ENCODE peak calls at places on chromosomes 11 and 22, in seven cellular contexts. Q is epithelial cell of esophagus; V is CD4-positive, CD25-positive, alpha-beta regulatory T cell; L is keratinocyte; C is OCI-LY7; P is aorta; X is tibial artery. E is an unnamed sample.

GRCh38 chr11:94742645-94743044 is 25.5 kb upstream of the AMOTL1 start:
- DNase-seq in Q (no peak), C (no peak), P (no peak), V (no peak), L (no peak), X (no peak), E (no peak)

GRCh38 chr11:8886332-8886731 is 24.7 kb upstream of the AKIP1 start:
- DNase-seq in X (no peak), C (no peak), Q (no peak), P (no peak), V (no peak), L (no peak), E (no peak)

GRCh38 chr11:30017467-30017895 is 651 bp upstream of the KCNA4 start:
- DNase-seq in L (no peak), Q (no peak), P (no peak), C (no peak), X (no peak), V (no peak), E (no peak)

GRCh38 chr11:327581-327923 is 6.9 kb upstream of the IFITM3 start:
- DNase-seq in L (no peak), P (no peak), C (no peak), V (no peak), Q (no peak), X (no peak), E (no peak)

GRCh38 chr11:10453261-10453660 is 1.8 kb upstream of the AMPD3 start:
- DNase-seq in V (no peak), P (no peak), C (no peak), X (no peak), Q (peak; percentile 83), L (peak; percentile 62), E (no peak)

GRCh38 chr11:62842171-62842717 is 2.9 kb upstream of the WDR74 start:
- DNase-seq in L (no peak), X (no peak), P (peak; percentile 64), V (no peak), Q (no peak), C (peak; percentile 63), E (peak; percentile 48)

GRCh38 chr11:119878990-119879389 is 150.0 kb upstream of the NECTIN1 start:
- DNase-seq in P (no peak), C (no peak), V (no peak), X (no peak), Q (peak; percentile 12), L (no peak), E (no peak)

GRCh38 chr11:110317516-110317932 is 21.1 kb upstream of the RDX start:
- DNase-seq in V (no peak), L (no peak), Q (peak; percentile 54), C (no peak), P (no peak), X (no peak), E (no peak)

GRCh38 chr11:123549901-123550619 is 104.4 kb downstream of the SCN3B start:
- DNase-seq in L (no peak), C (no peak), V (no peak), X (no peak), P (no peak), Q (peak; percentile 13), E (no peak)

GRCh38 chr11:127000291-127000968 is at the start of gene KIRREL3:
- DNase-seq in L (no peak), P (no peak), C (no peak), Q (no peak), X (no peak), V (no peak), E (peak; percentile 20)

GRCh38 chr11:12813371-12814225 is 139.4 kb downstream of the TEAD1 start:
- DNase-seq in Q (peak; percentile 53), C (no peak), L (no peak), X (no peak), P (no peak), V (no peak), E (peak; percentile 63)

GRCh38 chr11:62880231-62880802 is 379 bp upstream of the SLC3A2 start:
- DNase-seq in Q (peak; percentile 57), V (no peak), P (peak; percentile 88), C (peak; percentile 28), X (peak; percentile 90), L (no peak), E (peak; percentile 72)

GRCh38 chr11:128653828-128654231 is 40.0 kb upstream of the FLI1 start:
- DNase-seq in Q (peak; percentile 81), X (peak; percentile 60), P (peak; percentile 75), V (no peak), L (no peak), C (no peak), E (peak; percentile 30)

GRCh38 chr11:729492-730074 is 17.7 kb upstream of the TALDO1 start:
- DNase-seq in P (no peak), X (no peak), Q (peak; percentile 43), L (no peak), C (no peak), V (no peak), E (peak; percentile 54)

GRCh38 chr11:128819198-128819597 is 47.9 kb downstream of the KCNJ1 start:
- DNase-seq in V (no peak), Q (no peak), L (no peak), X (no peak), C (no peak), P (no peak), E (no peak)

GRCh38 chr11:1482581-1483444 is 3.8 kb downstream of the MOB2 start:
- DNase-seq in X (peak; percentile 28), V (no peak), P (peak; percentile 82), Q (no peak), C (no peak), L (no peak), E (no peak)

GRCh38 chr11:70019576-70020011 is 58.5 kb upstream of the ANO1 start:
- DNase-seq in V (no peak), Q (no peak), L (no peak), C (no peak), P (no peak), X (no peak), E (no peak)

GRCh38 chr11:20035701-20036601 is 124.3 kb downstream of the DBX1 start:
- DNase-seq in X (peak; percentile 43), P (no peak), V (no peak), L (peak; percentile 68), C (no peak), Q (peak; percentile 92), E (no peak)

GRCh38 chr11:60874421-60875365 is 7.4 kb downstream of the ZP1 start:
- DNase-seq in V (no peak), Q (no peak), L (no peak), X (no peak), C (no peak), P (no peak), E (no peak)

GRCh38 chr22:19357270-19358105 is 66.0 kb upstream of the CLTCL1 start:
- DNase-seq in C (no peak), P (no peak), L (no peak), Q (no peak), X (no peak), V (no peak), E (no peak)

GRCh38 chr11:117457031-117457785 is 129.6 kb downstream of the CEP164 start:
- DNase-seq in V (no peak), X (no peak), C (no peak), P (no peak), L (no peak), Q (no peak), E (no peak)

GRCh38 chr22:43152355-43153071 is 1.2 kb downstream of the TSPO start:
- DNase-seq in X (peak; percentile 82), L (no peak), C (peak; percentile 33), P (peak; percentile 90), V (peak; percentile 67), Q (peak; percentile 80), E (peak; percentile 66)

GRCh38 chr11:76702378-76703128 is 32.0 kb upstream of the LRRC32 start:
- DNase-seq in Q (no peak), X (no peak), P (no peak), V (no peak), L (no peak), C (no peak), E (no peak)

GRCh38 chr11:114110948-114111347 is 51.4 kb downstream of the ZBTB16 start:
- DNase-seq in V (no peak), P (peak; percentile 59), X (peak; percentile 78), L (no peak), Q (no peak), C (no peak), E (peak; percentile 63)

GRCh38 chr11:121310908-121311307 is 18.3 kb downstream of the SC5D start:
- DNase-seq in C (no peak), V (no peak), Q (no peak), L (no peak), X (no peak), P (no peak), E (no peak)

GRCh38 chr11:587978-588380 is 11.7 kb downstream of the PHRF1 start:
- DNase-seq in C (no peak), V (peak; percentile 70), X (no peak), P (no peak), Q (no peak), L (no peak), E (no peak)

GRCh38 chr11:71250512-71251158 is 1.7 kb downstream of the SHANK2 start:
- DNase-seq in P (no peak), L (no peak), X (no peak), C (no peak), V (no peak), Q (no peak), E (no peak)
- H3K4me3 ChIP-seq in P (no peak overlapping the region), L (peak overlapping the region; percentile 58), X (no peak overlapping the region), C (no peak overlapping the region), V (no peak overlapping the region), Q (peak overlapping the region; percentile 70), E (no peak overlapping the region)

GRCh38 chr11:73137942-73138274 is 4.2 kb downstream of the FCHSD2 start:
- DNase-seq in L (no peak), X (no peak), Q (no peak), C (no peak), V (no peak), P (no peak), E (no peak)
- H3K4me3 ChIP-seq in L (no peak overlapping the region), X (no peak overlapping the region), Q (no peak overlapping the region), C (peak overlapping the region; percentile 80), V (peak overlapping the region; percentile 30), P (no peak overlapping the region), E (no peak overlapping the region)

GRCh38 chr22:46240073-46240472 is 10.0 kb downstream of the CDPF1 start:
- DNase-seq in P (no peak), X (no peak), V (no peak), C (peak; percentile 24), Q (no peak), L (no peak), E (no peak)
- H3K4me3 ChIP-seq in P (no peak overlapping the region), X (no peak overlapping the region), V (no peak overlapping the region), C (peak overlapping the region; percentile 17), Q (no peak overlapping the region), L (no peak overlapping the region), E (no peak overlapping the region)

GRCh38 chr22:32270641-32271369 is 15.7 kb upstream of the SLC5A4 start:
- DNase-seq in X (no peak), P (no peak), C (no peak), Q (no peak), V (no peak), L (no peak), E (no peak)

GRCh38 chr22:32267011-32267410 is 11.9 kb upstream of the SLC5A4 start:
- DNase-seq in Q (no peak), C (no peak), X (no peak), P (no peak), L (no peak), V (no peak), E (no peak)

GRCh38 chr22:32271389-32271788 is 16.2 kb upstream of the SLC5A4 start:
- DNase-seq in V (no peak), X (no peak), P (no peak), Q (no peak), C (no peak), L (no peak), E (no peak)

GRCh38 chr22:32265882-32266767 is 11.0 kb upstream of the SLC5A4 start:
- DNase-seq in X (peak; percentile 66), Q (peak; percentile 64), C (peak; percentile 60), L (no peak), V (peak; percentile 55), P (peak; percentile 77), E (peak; percentile 80)

GRCh38 chr22:32269316-32269715 is 14.2 kb upstream of the SLC5A4 start:
- DNase-seq in X (no peak), V (no peak), C (no peak), Q (no peak), P (no peak), L (no peak), E (no peak)
- H3K4me3 ChIP-seq in X (no peak overlapping the region), V (no peak overlapping the region), C (no peak overlapping the region), Q (no peak overlapping the region), P (no peak overlapping the region), L (no peak overlapping the region), E (no peak overlapping the region)